ENCODE peak calls at places on chromosomes 1 and 21, in six cellular contexts. One of them, this sample, is unnamed.

GRCh38 chr21:37594472-37594951 is 227.9 kb downstream of the DYRK1A start:
- DNase-seq in sigmoid colon: no peak
- DNase-seq in HepG2: no peak
- DNase-seq in body of pancreas: no peak
- DNase-seq in transverse colon: no peak
- DNase-seq in IMR-90: no peak
- DNase-seq in this sample: no peak

GRCh38 chr1:84956655-84957054 is 40.3 kb downstream of the MCOLN2 start:
- DNase-seq in body of pancreas: no peak
- DNase-seq in HepG2: no peak
- DNase-seq in IMR-90: no peak
- DNase-seq in transverse colon: no peak
- DNase-seq in sigmoid colon: no peak
- DNase-seq in this sample: no peak

GRCh38 chr1:11781298-11781697 is 19.3 kb downstream of the C1orf167 start:
- DNase-seq in sigmoid colon: no peak
- DNase-seq in transverse colon: no peak
- DNase-seq in HepG2: no peak
- DNase-seq in body of pancreas: no peak
- DNase-seq in IMR-90: no peak
- DNase-seq in this sample: no peak

GRCh38 chr1:31393463-31393862 is 19.6 kb upstream of the SERINC2 start:
- DNase-seq in sigmoid colon: no peak
- DNase-seq in HepG2: no peak
- DNase-seq in body of pancreas: no peak
- DNase-seq in transverse colon: no peak
- DNase-seq in IMR-90: no peak
- DNase-seq in this sample: no peak

GRCh38 chr1:172499636-172500141 is 33.3 kb upstream of the SUCO start:
- DNase-seq in IMR-90: no peak
- DNase-seq in sigmoid colon: no peak
- DNase-seq in HepG2: peak
- DNase-seq in body of pancreas: peak
- DNase-seq in transverse colon: peak
- DNase-seq in this sample: no peak

GRCh38 chr1:36738245-36738644 is 255.5 kb upstream of the CSF3R start:
- DNase-seq in transverse colon: no peak
- DNase-seq in IMR-90: no peak
- DNase-seq in body of pancreas: no peak
- DNase-seq in sigmoid colon: no peak
- DNase-seq in HepG2: no peak
- DNase-seq in this sample: no peak

GRCh38 chr1:159990005-159990404 is 36.0 kb upstream of the SLAMF9 start:
- DNase-seq in transverse colon: no peak
- DNase-seq in HepG2: no peak
- DNase-seq in body of pancreas: no peak
- DNase-seq in IMR-90: no peak
- DNase-seq in sigmoid colon: no peak
- DNase-seq in this sample: no peak

GRCh38 chr1:203180611-203181330 is 5.1 kb upstream of the MYBPH start:
- DNase-seq in IMR-90: no peak
- DNase-seq in sigmoid colon: no peak
- DNase-seq in body of pancreas: no peak
- DNase-seq in transverse colon: no peak
- DNase-seq in HepG2: no peak
- DNase-seq in this sample: no peak

GRCh38 chr1:207328908-207329307 is 7.4 kb downstream of the CD55 start:
- DNase-seq in IMR-90: no peak
- DNase-seq in sigmoid colon: no peak
- DNase-seq in HepG2: no peak
- DNase-seq in body of pancreas: no peak
- DNase-seq in transverse colon: no peak
- DNase-seq in this sample: no peak

GRCh38 chr1:89332461-89332860 is 31.4 kb upstream of the GBP6 start:
- DNase-seq in IMR-90: no peak
- DNase-seq in transverse colon: no peak
- DNase-seq in sigmoid colon: no peak
- DNase-seq in body of pancreas: no peak
- DNase-seq in HepG2: no peak
- DNase-seq in this sample: no peak

GRCh38 chr1:32539584-32540571 is 651 bp downstream of the ZBTB8A start:
- DNase-seq in IMR-90: peak
- DNase-seq in sigmoid colon: peak
- DNase-seq in transverse colon: peak
- DNase-seq in HepG2: no peak
- DNase-seq in body of pancreas: peak
- DNase-seq in this sample: peak
- TF ChIP-seq CTCF in IMR-90: peak
- TF ChIP-seq CTCF in sigmoid colon: no peak
- TF ChIP-seq CTCF in transverse colon: no peak
- TF ChIP-seq CTCF in HepG2: no peak
- TF ChIP-seq CTCF in body of pancreas: peak
- TF ChIP-seq CTCF in this sample: no peak

DNA sequence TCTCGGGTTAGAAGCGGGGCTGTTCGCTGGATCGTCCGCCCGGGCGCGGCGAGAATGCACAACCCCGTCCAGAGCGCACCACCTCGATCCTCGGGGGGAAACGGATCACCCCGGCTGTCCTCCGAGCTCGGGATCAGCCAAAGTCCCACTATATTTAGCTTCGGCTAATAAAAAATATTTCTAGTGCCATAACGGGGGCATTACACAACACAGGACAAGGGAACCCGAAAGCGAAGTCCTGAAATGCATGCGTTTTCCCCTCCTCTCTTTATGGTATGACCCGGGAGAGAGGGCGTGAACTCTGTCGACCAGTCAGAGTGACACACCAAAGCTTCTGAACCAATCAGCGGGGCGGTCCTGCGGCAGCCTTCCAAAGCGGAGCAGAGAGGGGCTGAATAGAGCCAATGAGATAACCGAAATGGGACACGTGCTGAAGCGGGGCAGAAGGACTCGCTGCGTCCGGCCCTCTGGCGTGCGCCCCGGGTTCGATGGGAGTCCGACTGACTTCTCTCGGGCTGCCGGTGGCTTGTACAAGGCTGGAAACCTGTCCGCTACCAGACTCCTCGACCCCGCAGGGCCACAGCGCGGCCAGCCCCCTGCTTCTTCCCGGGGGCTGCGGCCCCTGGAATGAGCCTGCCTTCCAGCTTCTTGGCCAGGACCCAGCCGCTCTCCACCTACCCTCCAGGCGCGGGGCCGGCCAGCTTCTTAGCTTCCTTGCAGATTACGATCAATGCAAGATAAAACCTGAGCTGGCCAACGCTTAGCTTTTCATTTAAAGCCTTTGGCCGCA is at the start of gene ALDH4A1:
- DNase-seq in IMR-90: peak
- DNase-seq in body of pancreas: peak
- DNase-seq in sigmoid colon: peak
- DNase-seq in transverse colon: peak
- DNase-seq in HepG2: peak
- DNase-seq in this sample: peak
- TF ChIP-seq POLR2A in IMR-90: no peak
- TF ChIP-seq POLR2A in body of pancreas: peak
- TF ChIP-seq POLR2A in sigmoid colon: no peak
- TF ChIP-seq POLR2A in transverse colon: peak
- TF ChIP-seq POLR2A in HepG2: peak
- TF ChIP-seq POLR2A in this sample: no peak

GRCh38 chr1:93675272-93675671 is 6.4 kb downstream of the BCAR3 start:
- DNase-seq in IMR-90: no peak
- DNase-seq in body of pancreas: no peak
- DNase-seq in sigmoid colon: no peak
- DNase-seq in HepG2: no peak
- DNase-seq in transverse colon: no peak
- DNase-seq in this sample: no peak
- TF ChIP-seq CTCF in IMR-90: no peak
- TF ChIP-seq CTCF in body of pancreas: no peak
- TF ChIP-seq CTCF in sigmoid colon: no peak
- TF ChIP-seq CTCF in HepG2: no peak
- TF ChIP-seq CTCF in transverse colon: no peak
- TF ChIP-seq CTCF in this sample: no peak

GRCh38 chr1:244154528-244154881 is 103.4 kb downstream of the ZBTB18 start:
- DNase-seq in IMR-90: no peak
- DNase-seq in HepG2: no peak
- DNase-seq in body of pancreas: no peak
- DNase-seq in transverse colon: no peak
- DNase-seq in sigmoid colon: no peak
- DNase-seq in this sample: no peak

GRCh38 chr1:244151558-244151957 is 100.5 kb downstream of the ZBTB18 start:
- DNase-seq in transverse colon: no peak
- DNase-seq in IMR-90: no peak
- DNase-seq in sigmoid colon: no peak
- DNase-seq in body of pancreas: no peak
- DNase-seq in HepG2: no peak
- DNase-seq in this sample: no peak

GRCh38 chr1:244150665-244151064 is 99.6 kb downstream of the ZBTB18 start:
- DNase-seq in sigmoid colon: no peak
- DNase-seq in body of pancreas: no peak
- DNase-seq in IMR-90: no peak
- DNase-seq in transverse colon: no peak
- DNase-seq in HepG2: no peak
- DNase-seq in this sample: no peak

GRCh38 chr1:244154882-244155531 is 103.9 kb downstream of the ZBTB18 start:
- DNase-seq in body of pancreas: peak
- DNase-seq in HepG2: peak
- DNase-seq in IMR-90: no peak
- DNase-seq in transverse colon: peak
- DNase-seq in sigmoid colon: peak
- DNase-seq in this sample: no peak

GRCh38 chr1:244150071-244150470 is 99.0 kb downstream of the ZBTB18 start:
- DNase-seq in body of pancreas: no peak
- DNase-seq in HepG2: no peak
- DNase-seq in sigmoid colon: no peak
- DNase-seq in transverse colon: no peak
- DNase-seq in IMR-90: peak
- DNase-seq in this sample: no peak
- TF ChIP-seq POLR2A in body of pancreas: no peak
- TF ChIP-seq POLR2A in HepG2: no peak
- TF ChIP-seq POLR2A in sigmoid colon: no peak
- TF ChIP-seq POLR2A in transverse colon: no peak
- TF ChIP-seq POLR2A in IMR-90: no peak
- TF ChIP-seq POLR2A in this sample: no peak